ENCODE peak calls at places on chromosomes 4 and X, in nine cellular contexts. N, G, W, U, Q, Z, H, B and S are unnamed samples.

GRCh38 chrX:107674480-107675364 is 46.4 kb downstream of the PRPS1 start:
- DNase-seq in N (peak; percentile 26), G (peak; percentile 95), W (peak; percentile 53), U (peak; percentile 94), Q (peak; percentile 20), Z (no peak), H (peak; percentile 88), B (peak; percentile 37), S (peak; percentile 19)

GRCh38 chr4:20299515-20299914 is 47.8 kb downstream of the SLIT2 start:
- DNase-seq in N (no peak), G (no peak), W (no peak), U (peak; percentile 76), Q (no peak), Z (no peak), H (no peak), B (no peak), S (no peak)

GRCh38 chr4:13888112-13888511 is 260.6 kb upstream of the BOD1L1 start:
- DNase-seq in N (no peak), G (no peak), W (no peak), U (peak; percentile 91), Q (no peak), Z (no peak), H (no peak), B (no peak), S (no peak)

GRCh38 chr4:52197351-52197750 is 146.2 kb downstream of the SPATA18 start:
- DNase-seq in N (no peak), G (no peak), W (no peak), U (no peak), Q (no peak), Z (no peak), H (no peak), B (no peak), S (no peak)

GRCh38 chrX:134338527-134338926 is 101.5 kb downstream of the CCDC160 start:
- DNase-seq in N (no peak), G (no peak), W (no peak), U (no peak), Q (no peak), Z (no peak), H (no peak), B (no peak), S (no peak)

GRCh38 chr4:25928956-25929336 is 14.9 kb downstream of the SMIM20 start:
- DNase-seq in N (no peak), G (no peak), W (no peak), U (peak; percentile 64), Q (no peak), Z (no peak), H (no peak), B (no peak), S (no peak)

GRCh38 chr4:6360385-6360784 is 90.7 kb downstream of the WFS1 start:
- DNase-seq in N (no peak), G (no peak), W (no peak), U (no peak), Q (no peak), Z (peak; percentile 67), H (no peak), B (no peak), S (no peak)

GRCh38 chrX:100649550-100650356 is 5.8 kb downstream of the SRPX2 start:
- DNase-seq in N (no peak), G (peak; percentile 87), W (peak; percentile 70), U (peak; percentile 95), Q (no peak), Z (no peak), H (peak; percentile 80), B (no peak), S (no peak)

GRCh38 chr4:115657991-115658390 is 544.6 kb upstream of the NDST4 start:
- DNase-seq in N (no peak), G (no peak), W (no peak), U (no peak), Q (no peak), Z (no peak), H (no peak), B (no peak), S (no peak)

GRCh38 chr4:25441519-25442117 is 64.6 kb downstream of the ANAPC4 start:
- DNase-seq in N (no peak), G (no peak), W (peak; percentile 57), U (peak; percentile 81), Q (no peak), Z (peak; percentile 68), H (no peak), B (no peak), S (no peak)

GRCh38 chrX:119236599-119237525 is 777 bp downstream of the PGRMC1 start:
- DNase-seq in N (peak; percentile 10), G (peak; percentile 71), W (peak; percentile 55), U (peak; percentile 46), Q (no peak), Z (no peak), H (peak; percentile 21), B (no peak), S (no peak)

GRCh38 chr4:10237131-10237530 is 120.5 kb upstream of the WDR1 start:
- DNase-seq in N (no peak), G (no peak), W (no peak), U (no peak), Q (no peak), Z (no peak), H (no peak), B (no peak), S (no peak)

GRCh38 chr4:170110290-170110672 is 20.5 kb upstream of the AADAT start:
- DNase-seq in N (no peak), G (no peak), W (no peak), U (no peak), Q (no peak), Z (no peak), H (no peak), B (no peak), S (no peak)

GRCh38 chr4:71566856-71567255 is 217.0 kb downstream of the GC start:
- DNase-seq in N (no peak), G (no peak), W (no peak), U (no peak), Q (no peak), Z (no peak), H (no peak), B (no peak), S (no peak)

GRCh38 chr4:35963969-35964515 is 280.3 kb downstream of the ARAP2 start:
- DNase-seq in N (no peak), G (no peak), W (no peak), U (no peak), Q (no peak), Z (no peak), H (no peak), B (no peak), S (no peak)
- H3K27ac ChIP-seq in N (no peak overlapping the region), G (no peak overlapping the region), W (no peak overlapping the region), U (no peak overlapping the region), Q (no peak overlapping the region), Z (no peak overlapping the region), H (no peak overlapping the region), B (no peak overlapping the region), S (no peak overlapping the region)

DNA sequence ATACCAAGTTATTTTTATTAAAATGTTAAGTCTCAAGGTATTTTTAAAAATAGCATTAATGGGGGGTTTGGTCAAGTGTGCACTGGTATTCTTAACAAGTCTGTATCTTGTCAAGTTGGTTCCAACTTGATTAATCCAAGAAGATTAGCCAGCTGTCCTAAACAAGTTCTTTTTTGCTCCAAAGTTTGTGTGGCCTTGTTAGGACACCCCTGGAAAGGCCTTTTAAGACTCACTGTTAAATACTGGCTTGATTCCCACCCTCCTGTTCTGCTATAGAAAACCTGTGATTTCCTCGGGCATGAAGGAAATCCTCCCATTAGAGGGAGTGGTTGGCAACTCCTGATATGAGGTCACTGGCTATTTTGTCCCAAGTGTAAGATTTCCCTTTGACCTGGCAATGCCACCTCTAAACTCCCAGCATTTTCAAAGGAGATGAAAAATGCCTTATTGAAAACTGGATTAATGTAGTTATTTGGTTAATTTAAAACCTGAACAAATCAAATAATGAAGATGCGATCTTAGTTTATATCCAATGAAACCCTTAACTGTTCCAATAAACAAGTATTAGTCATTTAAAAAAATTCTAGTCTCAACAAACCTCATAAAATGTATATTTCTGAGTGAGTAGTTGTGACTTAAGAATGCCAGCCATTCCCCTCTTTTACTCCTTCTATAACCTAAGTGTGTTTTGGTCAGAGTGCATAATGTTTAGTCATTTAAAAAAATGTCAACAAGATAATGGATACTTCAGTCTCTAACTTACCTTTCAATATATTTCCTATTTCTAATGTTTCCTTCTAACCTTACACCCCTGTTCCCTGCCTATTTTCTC is 94.4 kb downstream of the NPNT start:
- DNase-seq in N (no peak), G (no peak), W (no peak), U (no peak), Q (no peak), Z (no peak), H (no peak), B (no peak), S (no peak)
- H3K27ac ChIP-seq in N (no peak overlapping the region), G (no peak overlapping the region), W (no peak overlapping the region), U (no peak overlapping the region), Q (peak overlapping the region; percentile 68), Z (no peak overlapping the region), H (peak overlapping the region; percentile 44), B (no peak overlapping the region), S (peak overlapping the region; percentile 64)

GRCh38 chrX:39676434-39676833 is 421.3 kb downstream of the BCOR start:
- DNase-seq in N (no peak), G (no peak), W (no peak), U (no peak), Q (no peak), Z (no peak), H (no peak), B (no peak), S (no peak)

GRCh38 chrX:39675619-39676018 is 422.1 kb downstream of the BCOR start:
- DNase-seq in N (no peak), G (no peak), W (no peak), U (peak; percentile 65), Q (no peak), Z (no peak), H (peak; percentile 80), B (no peak), S (no peak)

GRCh38 chrX:39677987-39678840 is 419.5 kb downstream of the BCOR start:
- DNase-seq in N (no peak), G (no peak), W (no peak), U (no peak), Q (no peak), Z (peak; percentile 89), H (no peak), B (no peak), S (no peak)

GRCh38 chrX:39678914-39679313 is 418.8 kb downstream of the BCOR start:
- DNase-seq in N (no peak), G (no peak), W (no peak), U (no peak), Q (no peak), Z (no peak), H (no peak), B (no peak), S (no peak)

GRCh38 chrX:39677585-39677984 is 420.2 kb downstream of the BCOR start:
- DNase-seq in N (no peak), G (no peak), W (no peak), U (no peak), Q (no peak), Z (no peak), H (no peak), B (no peak), S (no peak)
- H3K27ac ChIP-seq in N (no peak overlapping the region), G (no peak overlapping the region), W (no peak overlapping the region), U (no peak overlapping the region), Q (no peak overlapping the region), Z (peak overlapping the region; percentile 3), H (no peak overlapping the region), B (no peak overlapping the region), S (no peak overlapping the region)

DNA sequence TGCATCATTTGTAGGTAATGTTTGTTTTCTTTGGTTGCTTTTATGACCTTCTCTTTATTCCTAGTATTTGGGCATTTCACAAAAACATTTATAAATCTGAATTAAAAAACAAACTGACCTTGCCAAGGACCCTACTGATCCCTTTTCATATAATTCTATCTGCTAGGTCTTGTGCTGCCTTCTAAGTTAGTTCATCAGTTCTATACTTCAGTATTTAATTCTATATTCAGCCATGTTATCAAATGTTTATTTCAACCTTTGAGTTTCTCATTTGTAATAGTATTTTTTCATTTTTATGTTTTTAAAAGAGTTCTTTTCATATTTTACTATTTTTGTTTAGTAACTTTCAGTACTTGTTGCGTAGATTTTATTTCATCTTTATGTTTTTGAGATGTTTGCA is 155.3 kb downstream of the SNCA start:
- DNase-seq in N (no peak), G (no peak), W (no peak), U (no peak), Q (no peak), Z (no peak), H (no peak), B (no peak), S (no peak)
- H3K27ac ChIP-seq in N (no peak overlapping the region), G (peak overlapping the region; percentile 20), W (no peak overlapping the region), U (no peak overlapping the region), Q (no peak overlapping the region), Z (no peak overlapping the region), H (no peak overlapping the region), B (no peak overlapping the region), S (no peak overlapping the region)